ENCODE peak calls at places on chromosomes 6 and 20, in six cellular contexts. Y, O, K, J, E and P are unnamed samples.

GRCh38 chr6:53582963-53583362 is 38.1 kb upstream of the GCLC start:
- DNase-seq in J (no peak), K (no peak), Y (no peak), O (peak), E (no peak), P (no peak)

GRCh38 chr20:24109008-24109407 is 120.4 kb upstream of the GGTLC1 start:
- DNase-seq in O (no peak), Y (no peak), E (no peak), K (no peak), J (no peak), P (no peak)

GRCh38 chr20:45981261-45981660 is 9.3 kb upstream of the ZNF335 start:
- DNase-seq in Y (no peak), E (no peak), O (no peak), J (no peak), K (no peak), P (no peak)

GRCh38 chr6:23990158-23990557 is 135.9 kb upstream of the NRSN1 start:
- DNase-seq in K (no peak), J (no peak), E (no peak), Y (no peak), O (no peak), P (no peak)

GRCh38 chr20:44959082-44959895 is 908 bp downstream of the TOMM34 start:
- DNase-seq in K (peak), O (peak), E (no peak), J (no peak), Y (no peak), P (no peak)

GRCh38 chr20:35845561-35845960 is 73.7 kb downstream of the PHF20 start:
- DNase-seq in K (no peak), Y (no peak), E (no peak), J (no peak), O (peak), P (no peak)

GRCh38 chr6:73079611-73079955 is 145.7 kb downstream of the KHDC1L start:
- DNase-seq in Y (no peak), O (peak), E (no peak), K (peak), J (no peak), P (no peak)

GRCh38 chr6:131937703-131938631 is 13.2 kb downstream of the CCN2 start:
- DNase-seq in E (peak), K (peak), Y (no peak), J (peak), O (peak), P (no peak)

GRCh38 chr6:168326294-168327261 is 7.0 kb upstream of the DACT2 start:
- DNase-seq in J (no peak), K (peak), E (no peak), O (no peak), Y (no peak), P (peak)

GRCh38 chr20:59676877-59677140 is 72.5 kb downstream of the PHACTR3 start:
- DNase-seq in Y (no peak), O (no peak), J (no peak), K (no peak), E (no peak), P (no peak)

GRCh38 chr6:7697820-7698623 is 27.9 kb upstream of the BMP6 start:
- DNase-seq in Y (no peak), J (peak), K (peak), E (no peak), O (peak), P (no peak)

GRCh38 chr20:40646321-40647212 is 42.5 kb downstream of the MAFB start:
- DNase-seq in O (no peak), K (no peak), Y (no peak), J (no peak), E (no peak), P (no peak)

GRCh38 chr20:25013478-25014380 is 21.2 kb upstream of the APMAP start:
- DNase-seq in Y (no peak), J (no peak), O (no peak), E (no peak), K (no peak), P (no peak)

GRCh38 chr6:42942444-42942843 is 13.2 kb downstream of the CNPY3 start:
- DNase-seq in Y (no peak), K (no peak), O (no peak), E (no peak), J (no peak), P (peak)

GRCh38 chr6:14661188-14661587 is 543.6 kb downstream of the CD83 start:
- DNase-seq in K (peak), Y (no peak), J (no peak), O (peak), E (no peak), P (no peak)

GRCh38 chr6:170345662-170346061 is 39.1 kb downstream of the FAM120B start:
- DNase-seq in Y (no peak), J (no peak), E (no peak), O (peak), K (peak), P (no peak)

GRCh38 chr6:125002090-125002741 is 40.0 kb downstream of the RNF217 start:
- DNase-seq in K (peak), E (no peak), O (peak), Y (no peak), J (no peak), P (no peak)

GRCh38 chr6:12414096-12414675 is 124.0 kb downstream of the EDN1 start:
- DNase-seq in K (no peak), O (peak), J (no peak), Y (no peak), E (no peak), P (no peak)

GRCh38 chr6:20755631-20756030 is 221.4 kb downstream of the CDKAL1 start:
- DNase-seq in K (peak), O (peak), E (no peak), Y (no peak), J (peak), P (no peak)

GRCh38 chr20:41696428-41696827 is 78.3 kb upstream of the CHD6 start:
- DNase-seq in O (no peak), E (no peak), J (no peak), K (peak), Y (no peak), P (no peak)

GRCh38 chr6:46993846-46994245 is 48.3 kb downstream of the ADGRF1 start:
- DNase-seq in Y (no peak), K (peak), E (no peak), O (peak), J (peak), P (no peak)

GRCh38 chr20:8431538-8432434 is 299.7 kb downstream of the PLCB1 start:
- DNase-seq in Y (no peak), O (no peak), K (peak), J (peak), E (peak), P (peak)

GRCh38 chr20:3315110-3315509 is 76.1 kb upstream of the SLC4A11 start:
- DNase-seq in O (no peak), Y (no peak), J (no peak), K (no peak), E (no peak), P (no peak)

GRCh38 chr20:63470410-63470809 is 2.0 kb downstream of the KCNQ2 start:
- DNase-seq in K (no peak), Y (no peak), J (no peak), O (no peak), E (no peak), P (no peak)
- H3K4me3 ChIP-seq in K (no peak), Y (no peak), J (no peak), O (no peak), E (no peak), P (no peak)

GRCh38 chr6:5471044-5471443 is 209.7 kb downstream of the FARS2 start:
- DNase-seq in E (no peak), Y (peak), K (peak), O (peak), J (peak), P (peak)
- H3K4me3 ChIP-seq in E (no peak), Y (no peak), K (no peak), O (no peak), J (no peak), P (no peak)

GRCh38 chr6:26183237-26183580 is 96.0 kb downstream of the HFE start:
- DNase-seq in J (no peak), K (no peak), E (no peak), O (no peak), Y (no peak), P (no peak)
- H3K4me3 ChIP-seq in J (peak), K (peak), E (peak), O (peak), Y (peak), P (peak)

GRCh38 chr6:11151488-11151887 is 40.0 kb upstream of the ERVFRD-1 start:
- DNase-seq in E (no peak), K (no peak), Y (no peak), J (no peak), O (no peak), P (no peak)
- H3K4me3 ChIP-seq in E (no peak), K (no peak), Y (no peak), J (no peak), O (no peak), P (no peak)

GRCh38 chr6:88168362-88168761 is 2.2 kb upstream of the CNR1 start:
- DNase-seq in K (no peak), E (no peak), O (no peak), J (no peak), Y (no peak), P (no peak)

GRCh38 chr6:88165877-88166492 is at the start of gene CNR1:
- DNase-seq in O (no peak), J (no peak), E (peak), K (peak), Y (no peak), P (peak)

GRCh38 chr6:88167625-88167937 is 1.4 kb upstream of the CNR1 start:
- DNase-seq in K (no peak), O (no peak), J (no peak), E (no peak), Y (no peak), P (no peak)

GRCh38 chr6:88166493-88166900 is 350 bp upstream of the CNR1 start:
- DNase-seq in Y (no peak), J (no peak), K (no peak), O (no peak), E (no peak), P (peak)

GRCh38 chr6:88166901-88167624 is 916 bp upstream of the CNR1 start:
- DNase-seq in E (no peak), O (no peak), Y (no peak), K (no peak), J (no peak), P (no peak)
- H3K4me3 ChIP-seq in E (peak), O (no peak), Y (peak), K (no peak), J (no peak), P (peak)

GRCh38 chr6:157840261-157840660 is 17.2 kb downstream of the SNX9 start:
- DNase-seq in Y (no peak), E (no peak), K (no peak), J (no peak), O (no peak), P (no peak)

GRCh38 chr6:157839606-157840005 is 16.6 kb downstream of the SNX9 start:
- DNase-seq in E (no peak), J (no peak), K (no peak), Y (no peak), O (no peak), P (no peak)

GRCh38 chr6:157841211-157841840 is 18.3 kb downstream of the SNX9 start:
- DNase-seq in E (no peak), Y (no peak), O (no peak), J (no peak), K (no peak), P (no peak)

GRCh38 chr6:157840776-157841175 is 17.7 kb downstream of the SNX9 start:
- DNase-seq in J (no peak), O (peak), K (peak), Y (no peak), E (no peak), P (no peak)

DNA sequence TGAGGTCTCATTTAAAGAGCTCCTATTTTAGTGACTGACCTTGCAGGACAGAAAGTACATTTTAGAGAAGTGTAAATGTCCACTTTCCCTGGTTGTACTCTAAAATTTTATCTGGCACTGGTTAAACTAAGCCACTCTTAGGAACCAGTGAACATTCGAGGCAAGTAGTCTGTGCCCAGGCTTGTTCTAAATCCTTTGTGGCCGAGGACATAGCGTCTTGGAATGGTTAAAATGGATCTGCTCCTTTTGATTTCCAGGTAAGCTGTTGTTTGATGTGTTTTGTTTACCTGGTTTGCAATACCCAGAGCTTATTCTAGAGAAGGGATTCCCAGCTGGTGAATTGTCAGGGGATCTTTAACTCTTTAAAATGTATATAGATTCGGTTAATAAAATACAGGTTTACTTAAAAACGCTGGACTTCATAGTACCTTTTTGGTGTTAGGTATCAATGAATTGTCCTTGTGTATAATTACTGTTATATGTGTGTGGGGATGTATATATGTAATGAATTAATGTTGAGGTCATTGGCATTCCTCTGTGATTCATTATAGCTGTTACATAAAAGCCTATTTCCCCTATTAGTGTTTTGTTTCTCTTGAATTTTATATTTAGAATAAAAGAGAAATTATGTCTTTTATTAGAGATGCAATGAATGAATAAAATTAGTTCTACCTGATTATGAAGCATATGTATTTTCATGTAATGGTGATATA is 15.8 kb downstream of the SNX9 start:
- DNase-seq in E (no peak), O (no peak), Y (no peak), K (no peak), J (no peak), P (no peak)
- H3K4me3 ChIP-seq in E (no peak), O (no peak), Y (no peak), K (no peak), J (no peak), P (no peak)

DNA sequence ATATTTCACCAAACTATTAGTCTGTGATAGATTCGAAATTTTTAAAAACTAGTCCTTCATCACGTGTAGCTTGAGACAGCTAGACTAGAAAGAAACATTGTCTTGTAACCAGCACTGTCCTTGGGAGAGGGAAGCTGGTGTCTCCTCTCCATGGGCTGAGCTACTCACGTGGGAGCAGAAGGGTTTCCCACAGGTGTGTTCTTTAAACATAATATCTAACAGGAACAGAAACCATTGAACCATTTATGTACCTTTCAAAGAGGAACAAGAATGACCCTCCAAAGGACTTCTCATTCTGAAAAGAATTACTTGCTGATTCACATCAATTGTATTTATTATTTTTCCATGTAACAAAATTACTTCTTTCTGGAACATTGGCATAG is 72.4 kb upstream of the SYNJ2 start:
- DNase-seq in J (no peak), E (no peak), Y (no peak), K (no peak), O (no peak), P (no peak)
- H3K4me3 ChIP-seq in J (no peak), E (no peak), Y (no peak), K (no peak), O (no peak), P (no peak)

GRCh38 chr20:34256629-34257124 is 15.5 kb downstream of the ASIP start:
- DNase-seq in E (no peak), Y (no peak), O (no peak), J (no peak), K (no peak), P (no peak)
- H3K4me3 ChIP-seq in E (no peak), Y (no peak), O (no peak), J (no peak), K (no peak), P (no peak)

DNA sequence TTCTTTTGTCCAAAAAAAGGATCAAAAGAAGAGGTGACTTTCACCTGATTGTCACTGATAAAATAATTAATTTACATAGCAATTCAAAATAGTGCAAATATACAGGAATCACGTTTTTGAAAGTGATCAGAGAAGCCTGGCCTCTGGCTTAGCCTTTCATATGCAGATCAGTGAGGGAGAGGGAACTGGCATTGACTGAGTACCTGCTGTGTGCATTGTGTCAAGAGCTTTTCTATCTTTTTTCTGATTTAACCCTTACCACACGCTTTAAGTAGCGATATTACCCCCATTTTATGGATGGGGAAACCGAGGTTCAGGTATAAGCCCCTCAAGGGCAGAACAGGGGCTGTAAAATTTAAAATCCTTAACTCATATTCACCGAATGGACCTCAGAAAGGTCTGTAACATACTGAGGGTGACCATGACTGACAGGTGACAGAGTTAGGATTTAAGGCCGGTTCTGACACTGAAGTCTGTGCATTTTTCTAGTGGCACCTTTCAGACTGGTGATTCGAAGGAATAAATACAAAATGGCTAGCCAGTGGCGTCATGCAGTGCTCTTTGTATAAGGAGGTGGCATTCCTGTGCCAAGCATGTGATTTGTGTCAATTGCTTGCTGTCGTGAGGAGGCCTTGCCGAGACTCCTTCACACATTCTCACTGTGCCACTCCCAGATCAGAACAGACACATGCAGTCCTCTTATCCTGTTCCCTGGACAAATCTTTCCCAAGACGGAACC is 310.2 kb downstream of the TSHZ2 start:
- DNase-seq in O (no peak), K (no peak), J (no peak), Y (no peak), E (no peak), P (no peak)
- H3K4me3 ChIP-seq in O (no peak), K (no peak), J (no peak), Y (no peak), E (no peak), P (no peak)

GRCh38 chr6:147075326-147075840 is 128.8 kb upstream of the STXBP5 start:
- DNase-seq in O (no peak), K (no peak), E (no peak), Y (no peak), J (no peak), P (no peak)
- H3K4me3 ChIP-seq in O (no peak), K (no peak), E (no peak), Y (no peak), J (no peak), P (no peak)